ENCODE peak calls at places on chromosome 17, in four cellular contexts. X is tibial nerve, Y is iris pigment epithelial cell, E is HEK293T. J is an unnamed sample.

GRCh38 chr17:18070861-18071340 is 16.8 kb upstream of the DRG2 start:
- DNase-seq in X (no peak), Y (peak), E (peak), J (no peak)

GRCh38 chr17:75970011-75970523 is 8.9 kb downstream of the ACOX1 start:
- DNase-seq in X (no peak), Y (peak), E (no peak), J (no peak)

GRCh38 chr17:4945176-4945943 is 3.0 kb downstream of the PFN1 start:
- DNase-seq in X (peak), Y (peak), E (no peak), J (no peak)

GRCh38 chr17:81440511-81441244 is 45.4 kb downstream of the BAHCC1 start:
- DNase-seq in X (no peak), Y (no peak), E (peak), J (peak)

GRCh38 chr17:17628388-17629008 is 37.0 kb upstream of the PEMT start:
- DNase-seq in X (no peak), Y (no peak), E (no peak), J (peak)

GRCh38 chr17:10337976-10338375 is 34.8 kb downstream of the MYH13 start:
- DNase-seq in X (no peak), Y (no peak), E (no peak), J (no peak)

GRCh38 chr17:50893183-50893993 is 27.2 kb upstream of the TOB1 start:
- DNase-seq in X (peak), Y (peak), E (no peak), J (no peak)

GRCh38 chr17:72590382-72590781 is 469.6 kb downstream of the SOX9 start:
- DNase-seq in X (no peak), Y (peak), E (no peak), J (no peak)

GRCh38 chr17:83072600-83073358 is 6.6 kb upstream of the METRNL start:
- DNase-seq in X (no peak), Y (no peak), E (no peak), J (no peak)

J was measured in GM18507.